ENCODE peak calls at places on chromosomes 13 and 19, in five cellular contexts. E is K562, U is upper lobe of left lung, C is GM12878, G is HepG2. Z is an unnamed sample.
A peak's percentile ranks its signal among the peaks of the same experiment; 100 is the strongest.

GRCh38 chr13:99220199-99220931 is 19.7 kb downstream of the UBAC2 start:
- ATAC-seq in E (peak; percentile 64), U (no peak), C (no peak), G (no peak), Z (no peak)

GRCh38 chr13:110832531-110832930 is 82.3 kb downstream of the ANKRD10 start:
- ATAC-seq in E (no peak), U (no peak), C (no peak), G (no peak), Z (no peak)

GRCh38 chr19:51157265-51157664 is 15.2 kb downstream of the SIGLEC7 start:
- ATAC-seq in E (no peak), U (no peak), C (peak; percentile 68), G (no peak), Z (no peak)

GRCh38 chr13:79791471-79792042 is 310.6 kb downstream of the NDFIP2 start:
- ATAC-seq in E (no peak), U (peak; percentile 53), C (no peak), G (no peak), Z (no peak)

GRCh38 chr19:19444694-19445155 is 39.2 kb downstream of the GATAD2A start:
- ATAC-seq in E (peak; percentile 91), U (peak; percentile 16), C (peak; percentile 86), G (no peak), Z (no peak)

GRCh38 chr13:77698211-77699058 is 948 bp downstream of the SLAIN1 start:
- ATAC-seq in E (no peak), U (no peak), C (peak; percentile 52), G (peak; percentile 83), Z (peak; percentile 26)

GRCh38 chr19:54081032-54081431 is at the start of gene TARM1:
- ATAC-seq in E (no peak), U (no peak), C (no peak), G (no peak), Z (no peak)

GRCh38 chr13:48253849-48254248 is 20.8 kb downstream of the ITM2B start:
- ATAC-seq in E (no peak), U (no peak), C (no peak), G (peak; percentile 76), Z (no peak)

GRCh38 chr13:80469841-80470378 is 129.0 kb upstream of the SPRY2 start:
- ATAC-seq in E (no peak), U (peak; percentile 91), C (no peak), G (no peak), Z (peak; percentile 99)

GRCh38 chr13:109715902-109716301 is 70.5 kb downstream of the IRS2 start:
- ATAC-seq in E (peak; percentile 79), U (no peak), C (no peak), G (no peak), Z (peak; percentile 79)

GRCh38 chr13:84446972-84447700 is 564.9 kb upstream of the SLITRK1 start:
- ATAC-seq in E (no peak), U (no peak), C (no peak), G (no peak), Z (no peak)

GRCh38 chr19:16118489-16119033 is 6.9 kb downstream of the RAB8A start:
- ATAC-seq in E (no peak), U (peak; percentile 64), C (peak; percentile 82), G (no peak), Z (no peak)

GRCh38 chr13:40233731-40234195 is 432.7 kb downstream of the FOXO1 start:
- ATAC-seq in E (no peak), U (no peak), C (no peak), G (no peak), Z (no peak)

GRCh38 chr13:99227909-99228688 is 27.4 kb downstream of the UBAC2 start:
- ATAC-seq in E (no peak), U (no peak), C (peak; percentile 9), G (no peak), Z (no peak)

GRCh38 chr13:40087021-40088002 is 431.9 kb downstream of the COG6 start:
- ATAC-seq in E (no peak), U (no peak), C (no peak), G (peak; percentile 87), Z (no peak)

GRCh38 chr13:48125794-48126228 is 30.9 kb upstream of the MED4 start:
- ATAC-seq in E (no peak), U (peak; percentile 55), C (no peak), G (peak; percentile 51), Z (peak; percentile 70)

GRCh38 chr19:44228318-44228717 is 16.0 kb downstream of the ZNF227 start:
- ATAC-seq in E (no peak), U (no peak), C (no peak), G (no peak), Z (no peak)

GRCh38 chr19:2770055-2771013 is 12.7 kb downstream of the SGTA start:
- ATAC-seq in E (no peak), U (no peak), C (no peak), G (no peak), Z (peak; percentile 82)

GRCh38 chr13:29227560-29227959 is 367.9 kb downstream of the SLC7A1 start:
- ATAC-seq in E (no peak), U (peak; percentile 52), C (no peak), G (no peak), Z (peak; percentile 89)

GRCh38 chr13:42996584-42996983 is 4.5 kb upstream of the EPSTI1 start:
- ATAC-seq in E (no peak), U (no peak), C (no peak), G (no peak), Z (no peak)

GRCh38 chr13:34340534-34340933 is 522.6 kb downstream of the RFC3 start:
- ATAC-seq in E (no peak), U (no peak), C (no peak), G (no peak), Z (no peak)

GRCh38 chr19:28691683-28692082 is 521.3 kb downstream of the UQCRFS1 start:
- ATAC-seq in E (no peak), U (no peak), C (no peak), G (no peak), Z (no peak)

GRCh38 chr13:74070065-74070464 is 64.1 kb downstream of the KLF12 start:
- ATAC-seq in E (no peak), U (no peak), C (peak; percentile 57), G (no peak), Z (no peak)

GRCh38 chr19:55158848-55159793 is 1.6 kb upstream of the TNNI3 start:
- ATAC-seq in E (peak; percentile 84), U (no peak), C (no peak), G (no peak), Z (peak; percentile 66)

GRCh38 chr13:27353166-27353583 is 71.2 kb upstream of the GTF3A start:
- ATAC-seq in E (no peak), U (no peak), C (peak; percentile 99), G (peak; percentile 58), Z (peak; percentile 39)

GRCh38 chr13:24670927-24671326 is 9.3 kb upstream of the ATP12A start:
- ATAC-seq in E (peak; percentile 80), U (no peak), C (peak; percentile 88), G (peak; percentile 42), Z (no peak)
- TF ChIP-seq CTCF in E (peak; percentile 45), U (no peak), C (peak; percentile 11), G (no peak), Z (no peak)

GRCh38 chr13:44189085-44189484 is 184.5 kb upstream of the SERP2 start:
- ATAC-seq in E (no peak), U (no peak), C (no peak), G (no peak), Z (no peak)

GRCh38 chr13:44191103-44191502 is 182.5 kb upstream of the SERP2 start:
- ATAC-seq in E (no peak), U (no peak), C (no peak), G (no peak), Z (peak; percentile 57)

GRCh38 chr13:44188257-44188656 is 185.4 kb upstream of the SERP2 start:
- ATAC-seq in E (no peak), U (no peak), C (no peak), G (no peak), Z (no peak)

GRCh38 chr13:44193731-44194130 is 179.9 kb upstream of the SERP2 start:
- ATAC-seq in E (no peak), U (no peak), C (no peak), G (no peak), Z (no peak)

DNA sequence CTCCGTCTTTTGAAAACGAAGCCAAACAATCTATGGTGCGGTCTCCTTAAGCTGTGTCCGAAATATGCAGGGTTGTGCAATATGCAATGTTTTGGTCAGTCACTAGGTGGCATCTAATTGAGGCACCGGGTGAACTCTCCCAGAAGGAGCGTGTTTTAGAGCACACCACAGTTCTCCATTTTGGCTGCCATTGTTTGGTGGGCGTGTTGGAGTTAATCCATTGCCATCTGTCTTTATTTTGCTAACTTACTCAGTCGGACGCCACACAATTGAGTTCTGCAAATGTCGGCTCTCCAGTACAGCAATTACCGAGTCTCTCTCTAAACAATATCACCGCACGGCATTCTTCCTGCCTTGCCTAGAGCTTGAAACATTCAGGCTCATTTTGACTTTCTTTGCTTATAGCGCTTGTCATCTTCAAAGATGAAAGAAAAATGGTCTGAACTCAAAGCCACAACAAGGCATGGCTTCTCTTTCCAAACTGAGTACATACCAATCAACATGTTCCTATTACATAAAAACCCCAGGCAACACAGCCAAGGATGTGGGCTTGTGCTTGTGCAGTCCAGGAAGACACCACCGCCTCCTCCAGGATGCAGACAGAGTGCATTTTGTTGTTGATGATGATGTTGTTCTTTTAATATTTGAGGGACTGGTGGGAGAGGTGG is 182.0 kb upstream of the SERP2 start:
- ATAC-seq in E (peak; percentile 96), U (peak; percentile 85), C (peak; percentile 80), G (peak; percentile 95), Z (peak; percentile 83)
- TF ChIP-seq POLR2AphosphoS5 in E (no peak), U (no peak), C (no peak), G (no peak), Z (peak; percentile 69)

GRCh38 chr13:31172001-31172400 is 10.3 kb upstream of the HSPH1 start:
- ATAC-seq in E (no peak), U (no peak), C (no peak), G (no peak), Z (no peak)

GRCh38 chr13:31175847-31176536 is 14.3 kb upstream of the HSPH1 start:
- ATAC-seq in E (peak; percentile 66), U (peak; percentile 53), C (no peak), G (peak; percentile 76), Z (no peak)

GRCh38 chr13:31168736-31169135 is 7.0 kb upstream of the HSPH1 start:
- ATAC-seq in E (no peak), U (no peak), C (no peak), G (no peak), Z (no peak)

GRCh38 chr13:31174018-31174417 is 12.3 kb upstream of the HSPH1 start:
- ATAC-seq in E (peak; percentile 59), U (no peak), C (peak; percentile 31), G (peak; percentile 58), Z (no peak)

DNA sequence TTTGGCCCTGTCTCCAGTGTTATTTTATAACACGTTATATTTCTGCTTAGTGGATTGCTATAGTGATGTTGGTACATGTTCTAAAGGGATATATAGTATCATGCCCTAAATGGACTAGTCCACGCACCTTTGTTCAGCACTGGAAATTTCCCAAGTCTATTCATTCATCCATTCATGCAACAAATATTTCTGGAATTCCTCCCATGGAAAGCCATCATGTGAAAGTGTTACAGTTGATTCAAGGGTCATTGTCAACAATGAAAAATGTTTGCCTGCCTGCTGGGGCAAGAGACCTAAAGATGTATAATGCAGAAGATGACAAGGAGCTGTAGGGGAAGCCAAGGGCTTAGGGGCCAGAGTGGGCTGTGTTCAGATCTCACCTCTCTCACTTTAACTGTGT is 10.8 kb upstream of the HSPH1 start:
- ATAC-seq in E (no peak), U (no peak), C (no peak), G (peak; percentile 65), Z (no peak)
- TF ChIP-seq EP300 in E (no peak), U (peak; percentile 9), C (no peak), G (no peak), Z (no peak)

DNA sequence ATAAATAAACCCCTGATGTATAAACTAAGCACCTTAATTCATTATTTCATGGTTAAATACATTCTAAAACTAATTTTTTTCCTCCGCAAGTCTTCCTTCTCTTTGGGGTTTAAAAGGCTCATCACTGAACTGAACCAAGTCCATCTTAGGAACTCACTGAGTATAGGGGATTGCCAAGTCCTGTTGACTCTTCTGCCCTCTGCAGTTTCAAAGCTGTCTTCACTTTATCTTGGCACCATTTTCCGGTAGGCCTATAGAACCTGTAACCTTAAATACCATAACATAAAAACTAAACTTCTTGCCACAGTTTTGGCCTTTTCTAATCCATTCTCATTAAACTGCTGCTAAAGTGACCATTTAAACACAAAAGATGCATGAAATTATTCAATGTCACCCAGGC is 66.5 kb upstream of the USPL1 start:
- ATAC-seq in E (peak; percentile 85), U (no peak), C (peak; percentile 99), G (peak; percentile 82), Z (no peak)
- TF ChIP-seq CTCF in E (peak; percentile 53), U (peak; percentile 43), C (peak; percentile 72), G (peak; percentile 51), Z (no peak)